ENCODE peak calls at places on chromosomes 2 and 18, in seven cellular contexts. P is SK-N-SH, U is GM12878, M is HepG2, J is HCT116, K is K562, A is H1. B is an unnamed sample.

GRCh38 chr2:32418777-32419176 is 62.0 kb downstream of the BIRC6 start:
- DNase-seq in P (no peak), U (no peak), M (no peak), A (no peak), J (no peak), K (no peak), B (no peak)

GRCh38 chr2:226873051-226873620 is 37.3 kb downstream of the RHBDD1 start:
- DNase-seq in J (no peak), M (no peak), P (no peak), U (no peak), A (no peak), K (no peak), B (no peak)

GRCh38 chr2:176399199-176399598 is 130.0 kb downstream of the MTX2 start:
- DNase-seq in K (no peak), A (no peak), M (no peak), U (no peak), J (no peak), P (no peak), B (no peak)

GRCh38 chr2:73850009-73850408 is 21.2 kb downstream of the STAMBP start:
- DNase-seq in P (no peak), M (no peak), K (no peak), A (no peak), J (no peak), U (no peak), B (no peak)

GRCh38 chr2:81551040-81551634 is 1246.6 kb upstream of the LRRTM1 start:
- DNase-seq in U (no peak), M (no peak), A (no peak), P (no peak), K (no peak), J (no peak), B (no peak)

GRCh38 chr2:106863387-106863786 is 22.6 kb downstream of the ST6GAL2 start:
- DNase-seq in U (no peak), K (no peak), P (no peak), J (no peak), A (no peak), M (no peak), B (no peak)

GRCh38 chr2:218407717-218408116 is 8.0 kb downstream of the CTDSP1 start:
- DNase-seq in P (no peak), M (no peak), K (no peak), A (no peak), U (no peak), J (no peak), B (no peak)

GRCh38 chr2:138271467-138271866 is 230.1 kb upstream of the SPOPL start:
- DNase-seq in U (no peak), P (no peak), M (no peak), K (no peak), J (no peak), A (no peak), B (no peak)

GRCh38 chr2:88599527-88599926 is 27.7 kb downstream of the EIF2AK3 start:
- DNase-seq in K (peak; percentile 17), U (no peak), M (no peak), A (no peak), P (no peak), J (no peak), B (no peak)

GRCh38 chr2:15069149-15069548 is 436.6 kb downstream of the LRATD1 start:
- DNase-seq in M (no peak), A (no peak), U (no peak), J (no peak), P (no peak), K (no peak), B (no peak)

GRCh38 chr2:188414869-188415753 is 123.4 kb downstream of the GULP1 start:
- DNase-seq in A (no peak), P (no peak), J (no peak), M (no peak), U (no peak), K (no peak), B (no peak)

GRCh38 chr18:45825258-45825744 is at the start of gene SIGLEC15:
- DNase-seq in K (no peak), J (no peak), M (no peak), U (no peak), A (no peak), P (no peak), B (no peak)

GRCh38 chr18:48808476-48808875 is 142.3 kb downstream of the SMAD7 start:
- DNase-seq in U (no peak), J (no peak), A (no peak), P (no peak), K (no peak), M (no peak), B (no peak)

GRCh38 chr18:48813833-48814489 is 136.8 kb downstream of the SMAD7 start:
- DNase-seq in A (no peak), K (peak; percentile 38), J (no peak), U (no peak), P (no peak), M (no peak), B (no peak)

GRCh38 chr18:48809365-48809764 is 141.4 kb downstream of the SMAD7 start:
- DNase-seq in K (no peak), U (no peak), A (no peak), P (no peak), M (no peak), J (no peak), B (no peak)

GRCh38 chr18:48811401-48811800 is 139.4 kb downstream of the SMAD7 start:
- DNase-seq in M (no peak), P (no peak), K (no peak), U (no peak), J (no peak), A (no peak), B (no peak)

DNA sequence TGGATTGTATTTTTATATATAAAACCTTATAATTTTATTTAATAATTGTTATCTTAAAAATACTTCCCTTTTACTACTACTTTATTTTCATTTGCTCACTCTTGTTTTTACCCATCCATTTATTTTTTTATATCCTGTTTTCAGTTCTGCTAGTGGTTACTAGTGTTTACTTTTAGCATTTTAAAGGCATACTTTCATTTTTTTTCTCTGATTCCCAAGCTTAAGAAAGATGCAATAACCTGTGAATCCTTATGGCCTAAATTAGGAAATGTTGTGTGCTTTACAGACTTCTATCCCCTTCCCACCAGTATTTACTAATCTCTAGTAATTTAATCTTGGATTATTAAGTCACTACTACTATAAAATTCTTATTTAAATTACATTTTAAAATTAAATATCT is 140.0 kb downstream of the SMAD7 start:
- DNase-seq in J (no peak), U (no peak), P (no peak), M (no peak), K (no peak), A (no peak), B (no peak)
- TF ChIP-seq POLR2AphosphoS5 in J (no peak), U (no peak), P (no peak), M (no peak), K (no peak), A (no peak), B (no peak)

GRCh38 chr2:69902213-69902922 is 8.6 kb downstream of the SNRNP27 start:
- DNase-seq in A (no peak), J (no peak), U (peak; percentile 21), P (no peak), K (no peak), M (no peak), B (no peak)
- TF ChIP-seq SIN3A in A (no peak), J (no peak), U (no peak), P (no peak), K (no peak), M (no peak), B (no peak)

DNA sequence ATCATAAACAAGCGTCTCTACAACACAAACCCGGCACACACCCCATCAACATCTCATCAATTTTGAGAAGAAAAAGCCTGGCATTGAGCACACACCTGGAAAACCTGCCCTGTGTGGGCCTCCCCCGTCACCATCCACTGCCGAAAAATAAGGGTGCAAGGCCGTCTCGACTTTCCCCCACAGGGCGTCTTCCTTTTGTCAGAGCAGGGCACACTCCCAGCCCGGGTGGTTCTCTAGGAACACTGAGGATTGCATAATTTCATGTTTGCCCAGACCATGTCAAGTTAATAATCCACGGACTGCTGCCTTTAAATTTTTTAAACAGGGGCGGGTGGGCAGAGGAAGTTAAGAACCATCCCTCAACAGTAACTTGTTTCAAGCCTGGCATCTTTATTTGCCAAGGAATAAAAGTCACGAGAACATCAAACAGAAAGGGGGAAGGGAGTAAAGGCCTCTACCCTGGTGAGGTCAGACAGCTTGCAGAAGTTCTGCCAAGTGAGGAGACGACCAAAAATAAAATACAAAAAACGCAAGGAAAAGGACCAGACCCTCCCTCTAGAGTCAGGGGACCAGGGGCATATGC is 2.1 kb downstream of the TFCP2L1 start:
- DNase-seq in U (no peak), J (no peak), P (no peak), K (no peak), M (peak; percentile 27), A (no peak), B (no peak)
- TF ChIP-seq POLR2AphosphoS5 in U (no peak), J (no peak), P (no peak), K (no peak), M (no peak), A (no peak), B (no peak)

GRCh38 chr2:13545320-13545719 is 828.6 kb downstream of the TRIB2 start:
- DNase-seq in J (no peak), M (no peak), K (no peak), U (no peak), P (no peak), A (no peak), B (no peak)
- TF ChIP-seq SIN3A in J (no peak), M (no peak), K (no peak), U (no peak), P (no peak), A (no peak), B (no peak)

DNA sequence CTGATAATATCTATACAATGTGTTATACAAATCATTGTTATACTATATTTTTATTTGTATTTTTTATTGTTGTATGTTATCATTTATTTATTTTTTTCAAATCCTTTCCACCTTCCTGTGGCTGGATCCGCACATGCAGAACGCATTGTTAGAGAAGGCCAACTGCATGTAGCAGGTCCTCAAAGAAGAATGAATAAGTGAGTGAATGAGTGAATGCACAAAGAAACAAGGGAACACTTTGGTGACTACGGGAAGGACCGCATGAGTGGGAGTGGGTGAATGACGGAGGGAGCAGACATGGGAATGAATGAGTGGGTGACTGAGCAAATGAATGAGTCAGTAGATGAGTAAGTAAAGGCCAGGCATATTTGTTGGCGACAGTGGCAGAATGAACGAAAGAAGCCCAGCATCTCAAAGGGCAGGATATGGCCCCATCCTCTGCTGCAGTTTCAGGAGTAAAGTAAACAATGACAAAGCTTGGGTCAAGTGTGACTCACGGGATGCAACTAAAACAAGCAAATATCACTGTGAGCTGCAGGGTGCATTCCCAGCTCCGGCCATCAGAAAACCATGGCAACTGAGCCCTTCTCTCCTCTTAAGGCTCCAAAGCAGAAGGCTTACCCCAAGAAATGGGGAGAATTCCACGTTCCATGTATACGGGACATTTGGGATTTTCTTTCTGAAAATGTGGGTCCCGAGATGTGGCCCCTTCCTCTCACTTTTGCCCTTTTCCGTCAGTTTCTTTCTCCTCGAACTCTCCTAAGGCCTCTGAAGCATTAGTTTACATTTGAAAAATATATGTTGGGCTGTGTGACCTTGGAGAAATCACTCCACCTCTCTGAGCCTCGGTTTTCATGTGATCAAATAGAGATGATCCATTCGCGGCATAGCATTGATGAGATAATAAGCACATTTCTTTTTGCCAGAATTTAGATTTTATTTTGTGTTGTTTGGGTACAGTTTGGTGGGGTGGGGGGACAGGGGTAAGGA is 24.5 kb downstream of the KCNF1 start:
- DNase-seq in M (peak; percentile 98), U (no peak), P (no peak), J (peak; percentile 94), A (peak; percentile 58), K (peak; percentile 29), B (peak; percentile 90)
- TF ChIP-seq POLR2AphosphoS5 in M (no peak), U (no peak), P (no peak), J (peak; percentile 76), A (no peak), K (no peak), B (peak; percentile 54)

B was measured in Panc1.